ENCODE peak calls at places on chromosomes 1 and 21, in six cellular contexts. L is right atrium auricular region, I is esophagus muscularis mucosa, A is breast epithelium, S is right lobe of liver, T is SJSA1. W is an unnamed sample.
A peak's percentile ranks its signal among the peaks of the same experiment; 100 is the strongest.

GRCh38 chr1:36883315-36883949 is 150.9 kb downstream of the GRIK3 start:
- DNase-seq in L (peak; percentile 40), I (peak; percentile 53), A (no peak), S (no peak), T (no peak), W (no peak)

GRCh38 chr1:208149776-208150514 is 94.2 kb downstream of the PLXNA2 start:
- DNase-seq in L (no peak), I (no peak), A (no peak), S (peak; percentile 49), T (no peak), W (no peak)

GRCh38 chr1:200960236-200960947 is 63.1 kb downstream of the KIF21B start:
- DNase-seq in L (no peak), I (no peak), A (no peak), S (no peak), T (no peak), W (no peak)

GRCh38 chr1:32286763-32287162 is 5.1 kb upstream of the HDAC1 start:
- DNase-seq in L (no peak), I (no peak), A (no peak), S (no peak), T (no peak), W (no peak)

GRCh38 chr1:20725189-20726106 is 7.1 kb downstream of the SH2D5 start:
- DNase-seq in L (no peak), I (no peak), A (peak; percentile 49), S (peak; percentile 5), T (no peak), W (no peak)

GRCh38 chr1:45512641-45513054 is 9.0 kb downstream of the PRDX1 start:
- DNase-seq in L (no peak), I (no peak), A (no peak), S (peak; percentile 51), T (peak; percentile 43), W (no peak)

GRCh38 chr1:1928231-1929101 is 9.4 kb upstream of the TMEM52 start:
- DNase-seq in L (no peak), I (no peak), A (no peak), S (no peak), T (no peak), W (no peak)

GRCh38 chr21:41867313-41867712 is 11.8 kb downstream of the PRDM15 start:
- DNase-seq in L (no peak), I (no peak), A (no peak), S (no peak), T (no peak), W (no peak)

GRCh38 chr21:41548781-41549180 is 40.8 kb upstream of the TMPRSS2 start:
- DNase-seq in L (no peak), I (no peak), A (no peak), S (no peak), T (no peak), W (no peak)

GRCh38 chr1:150578278-150579109 is 916 bp downstream of the MCL1 start:
- DNase-seq in L (no peak), I (no peak), A (no peak), S (no peak), T (peak; percentile 89), W (peak; percentile 70)

GRCh38 chr1:114423455-114423854 is 87.5 kb downstream of the TRIM33 start:
- DNase-seq in L (no peak), I (no peak), A (no peak), S (no peak), T (no peak), W (no peak)

GRCh38 chr1:77820121-77820520 is 40.7 kb downstream of the MIGA1 start:
- DNase-seq in L (no peak), I (no peak), A (no peak), S (no peak), T (no peak), W (no peak)

GRCh38 chr1:3676581-3677410 is 24.5 kb downstream of the TP73 start:
- DNase-seq in L (no peak), I (no peak), A (no peak), S (peak; percentile 22), T (no peak), W (no peak)

DNA sequence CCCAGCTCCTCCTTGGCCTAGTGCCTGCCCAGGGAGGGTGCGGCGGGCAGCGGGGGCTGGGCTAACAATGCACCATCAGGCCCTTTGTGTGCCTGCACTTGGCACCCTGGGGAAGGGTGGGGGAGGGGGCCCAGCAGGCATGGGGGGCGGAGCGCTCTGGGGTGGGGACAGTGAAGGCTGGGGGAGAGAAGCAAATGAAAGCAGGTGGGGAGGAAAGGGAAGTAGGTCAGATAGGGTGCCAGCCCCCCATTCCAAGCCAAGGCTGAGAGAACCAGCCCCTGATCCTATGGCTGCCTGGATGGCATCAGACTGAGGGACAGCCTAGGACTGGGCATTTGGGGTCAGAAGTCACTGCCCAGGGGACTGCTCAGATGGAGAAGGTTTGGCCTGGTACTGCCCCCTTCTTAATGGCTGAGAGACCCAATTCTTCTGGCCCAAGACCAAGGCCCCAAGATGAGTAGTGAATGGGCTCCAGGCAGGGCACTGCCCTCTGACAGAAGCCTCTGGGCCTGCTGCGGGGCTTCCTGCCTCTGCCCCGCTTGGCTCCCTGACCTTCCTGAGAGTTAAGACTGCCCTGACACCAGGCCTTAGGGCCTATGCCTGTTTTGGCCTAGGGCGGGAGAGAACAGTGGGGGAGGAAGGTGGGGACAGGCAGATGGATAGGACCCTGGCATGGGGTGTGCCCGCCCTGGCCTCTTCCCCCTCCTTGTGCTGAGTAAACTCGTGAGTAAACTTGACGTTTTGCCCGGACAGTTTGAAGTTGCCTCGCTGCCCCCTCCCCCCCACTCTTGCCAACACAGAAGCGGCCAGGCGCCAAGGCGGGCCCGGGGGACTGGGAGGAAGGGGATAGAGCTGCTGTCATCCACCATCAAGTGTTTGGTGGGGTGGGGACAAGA is 2.7 kb downstream of the ZBTB7B start:
- DNase-seq in L (peak; percentile 84), I (no peak), A (peak; percentile 76), S (peak; percentile 80), T (no peak), W (peak; percentile 82)
- H3K4me3 ChIP-seq in L (no peak overlapping the region), I (peak overlapping the region; percentile 80), A (peak overlapping the region; percentile 89), S (peak overlapping the region; percentile 91), T (no peak overlapping the region), W (no peak overlapping the region)

DNA sequence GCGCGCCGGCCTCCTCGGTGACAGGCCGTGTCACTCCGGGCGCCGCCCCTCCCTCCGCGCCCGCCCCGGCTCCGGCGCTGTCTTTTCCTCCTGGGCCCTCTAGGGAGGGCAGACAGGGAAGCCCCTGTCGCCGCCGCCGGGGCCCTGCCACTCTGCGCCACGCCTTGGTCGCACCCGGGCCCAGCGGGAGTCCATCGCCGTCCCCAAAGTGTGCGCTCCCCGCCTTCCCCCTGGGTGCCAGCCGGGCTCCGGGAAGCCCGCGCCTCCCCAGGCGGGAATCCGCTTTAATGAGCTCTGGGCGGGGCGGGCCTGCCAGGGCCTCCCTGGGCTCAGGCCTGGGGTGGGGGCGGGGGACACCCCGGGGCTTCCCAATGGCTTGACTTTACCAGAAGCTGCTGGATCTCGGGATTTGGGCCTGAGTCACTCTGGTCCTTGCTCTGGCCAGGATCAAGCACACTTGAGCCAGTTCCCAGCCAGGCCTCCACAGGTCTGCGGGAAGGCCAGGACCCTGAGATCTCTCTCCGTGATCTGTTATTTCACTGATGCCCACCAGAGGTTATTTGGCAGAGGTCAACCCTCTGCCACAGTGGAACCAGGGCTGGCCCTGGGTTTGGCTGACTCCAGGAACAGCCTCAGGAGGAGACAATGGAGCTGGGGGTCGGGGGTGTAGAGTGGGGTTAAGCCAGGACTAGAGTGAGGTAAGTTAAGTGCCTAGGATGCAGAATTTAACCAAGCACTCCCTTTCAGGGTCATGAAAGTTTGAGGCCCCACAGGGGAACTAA is 178.4 kb upstream of the EDN2 start:
- DNase-seq in L (peak; percentile 82), I (no peak), A (no peak), S (peak; percentile 55), T (peak; percentile 93), W (no peak)
- H3K4me1 ChIP-seq in L (peaks cover 27% of the 10 kb centered on the region), I (peaks cover 14% of the 10 kb centered on the region), A (peaks cover 22% of the 10 kb centered on the region), S (peaks cover 23% of the 10 kb centered on the region), T (peaks cover 48% of the 10 kb centered on the region), W (peaks cover 34% of the 10 kb centered on the region)

GRCh38 chr1:87495870-87496269 is 167.2 kb downstream of the LMO4 start:
- DNase-seq in L (no peak), I (no peak), A (no peak), S (no peak), T (no peak), W (no peak)
- H3K4me3 ChIP-seq in L (no peak overlapping the region), I (peak overlapping the region; percentile 36), A (no peak overlapping the region), S (no peak overlapping the region), T (no peak overlapping the region), W (no peak overlapping the region)

GRCh38 chr1:26471498-26472329 is 526 bp upstream of the HMGN2 start:
- DNase-seq in L (peak; percentile 77), I (peak; percentile 94), A (peak; percentile 70), S (peak; percentile 73), T (peak; percentile 79), W (peak; percentile 81)

GRCh38 chr1:26474824-26475223 is 2.6 kb downstream of the HMGN2 start:
- DNase-seq in L (no peak), I (no peak), A (no peak), S (no peak), T (no peak), W (no peak)

GRCh38 chr1:26472901-26473845 is 933 bp downstream of the HMGN2 start:
- DNase-seq in L (peak; percentile 96), I (peak; percentile 97), A (peak; percentile 97), S (peak; percentile 99), T (peak; percentile 96), W (peak; percentile 87)

GRCh38 chr1:26471201-26471497 is 1.1 kb upstream of the HMGN2 start:
- DNase-seq in L (no peak), I (no peak), A (no peak), S (no peak), T (no peak), W (no peak)

GRCh38 chr1:26472330-26472900 is at the start of gene HMGN2:
- DNase-seq in L (peak; percentile 90), I (peak; percentile 96), A (peak; percentile 93), S (peak; percentile 91), T (peak; percentile 86), W (peak; percentile 89)
- H3K4me1 ChIP-seq in L (peaks cover 29% of the 10 kb centered on the region), I (peaks cover 18% of the 10 kb centered on the region), A (peaks cover 12% of the 10 kb centered on the region), S (peaks cover 34% of the 10 kb centered on the region), T (peaks cover 31% of the 10 kb centered on the region), W (peaks cover 18% of the 10 kb centered on the region)